ENCODE peak calls at places on chromosomes 4 and X, in five cellular contexts. S is transverse colon, P is NCI-H2081, Z is T47D, N is cardiac fibroblast. L is an unnamed sample.

GRCh38 chrX:13028871-13029336 is 15.5 kb downstream of the FAM9C start:
- DNase-seq in S (no peak), P (no peak), Z (peak; percentile 99), N (no peak), L (no peak)

GRCh38 chrX:140343226-140343873 is 161.5 kb downstream of the SOX3 start:
- DNase-seq in S (no peak), P (no peak), Z (peak; percentile 10), N (no peak), L (no peak)

GRCh38 chr4:26069218-26069617 is 155.2 kb downstream of the SMIM20 start:
- DNase-seq in S (no peak), P (peak; percentile 14), Z (peak; percentile 15), N (peak; percentile 36), L (no peak)

GRCh38 chrX:16914058-16914457 is 32.4 kb upstream of the REPS2 start:
- DNase-seq in S (no peak), P (no peak), Z (no peak), N (peak; percentile 15), L (no peak)

GRCh38 chrX:132266583-132267355 is 47.5 kb upstream of the RAP2C start:
- DNase-seq in S (no peak), P (no peak), Z (no peak), N (peak; percentile 31), L (no peak)

GRCh38 chr4:90127223-90127705 is at the start of gene CCSER1:
- DNase-seq in S (peak; percentile 86), P (peak; percentile 72), Z (peak; percentile 94), N (peak; percentile 39), L (peak; percentile 86)

GRCh38 chr4:53653484-53654053 is 62.3 kb upstream of the LNX1 start:
- DNase-seq in S (peak; percentile 38), P (peak; percentile 63), Z (peak; percentile 58), N (peak; percentile 48), L (peak; percentile 62)

GRCh38 chrX:11352296-11352741 is 59.1 kb downstream of the AMELX start:
- DNase-seq in S (no peak), P (no peak), Z (no peak), N (no peak), L (no peak)

GRCh38 chr4:25621027-25621930 is 34.4 kb upstream of the SLC34A2 start:
- DNase-seq in S (no peak), P (no peak), Z (no peak), N (no peak), L (no peak)

GRCh38 chrX:71315917-71316316 is 14.4 kb downstream of the ITGB1BP2 start:
- DNase-seq in S (no peak), P (no peak), Z (no peak), N (peak; percentile 64), L (no peak)

GRCh38 chrX:21745756-21746155 is 12.2 kb downstream of the SMPX start:
- DNase-seq in S (peak; percentile 28), P (no peak), Z (peak; percentile 39), N (peak; percentile 27), L (no peak)

GRCh38 chr4:48801016-48801715 is 21.1 kb upstream of the FRYL start:
- DNase-seq in S (no peak), P (no peak), Z (no peak), N (no peak), L (no peak)

GRCh38 chrX:150062292-150063137 is 124.2 kb upstream of the EOLA2 start:
- DNase-seq in S (peak; percentile 11), P (no peak), Z (no peak), N (peak; percentile 58), L (no peak)

GRCh38 chr4:48180234-48180633 is 46.2 kb upstream of the TXK start:
- DNase-seq in S (no peak), P (no peak), Z (no peak), N (no peak), L (no peak)

GRCh38 chr4:33518852-33519251 is 2725.5 kb downstream of the ARAP2 start:
- DNase-seq in S (no peak), P (no peak), Z (no peak), N (no peak), L (no peak)

GRCh38 chr4:57023104-57023503 is 44.4 kb downstream of the POLR2B start:
- DNase-seq in S (no peak), P (no peak), Z (no peak), N (peak; percentile 76), L (no peak)

GRCh38 chrX:135295238-135295943 is 13.9 kb upstream of the ETDC start:
- DNase-seq in S (peak; percentile 19), P (no peak), Z (no peak), N (peak; percentile 38), L (no peak)

GRCh38 chrX:41313419-41313818 is 20.5 kb upstream of the DDX3X start:
- DNase-seq in S (no peak), P (no peak), Z (no peak), N (peak; percentile 51), L (no peak)

GRCh38 chrX:31233941-31234496 is 162.2 kb upstream of the FTHL17 start:
- DNase-seq in S (no peak), P (no peak), Z (no peak), N (no peak), L (no peak)

GRCh38 chrX:574355-574754 is 56.2 kb upstream of the SHOX start:
- DNase-seq in S (no peak), P (no peak), Z (no peak), N (no peak), L (no peak)

GRCh38 chrX:68999931-69000330 is 165.3 kb downstream of the PJA1 start:
- DNase-seq in S (no peak), P (no peak), Z (no peak), N (no peak), L (no peak)

GRCh38 chrX:153875391-153876111 is 10.4 kb downstream of the L1CAM start:
- DNase-seq in S (peak; percentile 54), P (no peak), Z (peak; percentile 41), N (peak; percentile 44), L (peak; percentile 56)

GRCh38 chrX:37646254-37646653 is 39.3 kb upstream of the XK start:
- DNase-seq in S (no peak), P (no peak), Z (peak; percentile 0), N (no peak), L (no peak)

GRCh38 chr4:31737419-31737818 is 1017.2 kb downstream of the PCDH7 start:
- DNase-seq in S (no peak), P (no peak), Z (no peak), N (no peak), L (no peak)

L was measured in breast epithelium.